ENCODE peak calls at places on chromosomes 4 and X, in six cellular contexts. Q, L, O, Y, G and M are unnamed samples.

GRCh38 chr4:174275101-174275500 is 8.4 kb downstream of the FBXO8 start:
- DNase-seq in L (no peak), Q (no peak), Y (no peak), G (no peak), O (no peak), M (no peak)

GRCh38 chrX:153338836-153339235 is 4.9 kb downstream of the ZNF275 start:
- DNase-seq in Y (no peak), Q (no peak), L (no peak), O (no peak), G (no peak), M (no peak)

GRCh38 chr4:1191621-1192020 is 19.2 kb upstream of the SPON2 start:
- DNase-seq in Y (no peak), L (no peak), Q (no peak), O (no peak), G (no peak), M (no peak)

GRCh38 chr4:146340798-146341197 is 126.5 kb downstream of the REELD1 start:
- DNase-seq in G (no peak), L (no peak), Q (peak), O (peak), Y (no peak), M (no peak)

GRCh38 chr4:86959588-86960500 is 25.0 kb downstream of the AFF1 start:
- DNase-seq in Q (peak), O (no peak), Y (no peak), L (no peak), G (no peak), M (no peak)

GRCh38 chrX:108267561-108267960 is 170.7 kb downstream of the COL4A6 start:
- DNase-seq in Q (no peak), L (no peak), Y (no peak), G (no peak), O (no peak), M (no peak)

GRCh38 chr4:93828332-93828829 is at the start of gene ATOH1:
- DNase-seq in G (peak), L (no peak), O (peak), Y (no peak), Q (peak), M (no peak)

GRCh38 chr4:149823770-149824221 is 8.2 kb upstream of the IQCM start:
- DNase-seq in Q (no peak), L (no peak), G (peak), O (no peak), Y (no peak), M (no peak)

GRCh38 chr4:5204781-5205180 is 153.5 kb downstream of the STK32B start:
- DNase-seq in Q (no peak), G (no peak), O (no peak), Y (no peak), L (no peak), M (no peak)

GRCh38 chr4:99506781-99507180 is 4.0 kb upstream of the C4orf17 start:
- DNase-seq in Y (no peak), L (no peak), O (no peak), Q (no peak), G (no peak), M (no peak)

GRCh38 chrX:43805579-43805978 is 76.7 kb downstream of the MAOB start:
- DNase-seq in Q (no peak), G (no peak), L (no peak), Y (no peak), O (no peak), M (no peak)

GRCh38 chrX:134753185-134754008 is 95.1 kb upstream of the PLAC1 start:
- DNase-seq in Q (no peak), Y (no peak), G (peak), L (no peak), O (no peak), M (no peak)
- TF ChIP-seq CTCF in Q (peak), Y (no peak), G (peak), L (no peak), O (no peak), M (no peak)

GRCh38 chr4:153542835-153543234 is 76.7 kb downstream of the TMEM131L start:
- DNase-seq in L (no peak), G (no peak), O (no peak), Q (no peak), Y (no peak), M (peak)
- TF ChIP-seq CTCF in L (peak), G (peak), O (peak), Q (no peak), Y (no peak), M (peak)

GRCh38 chr4:112280657-112281056 is 5.0 kb downstream of the TIFA start:
- DNase-seq in O (no peak), G (no peak), L (no peak), Y (no peak), Q (no peak), M (no peak)
- TF ChIP-seq CTCF in O (no peak), G (no peak), L (no peak), Y (no peak), Q (no peak), M (no peak)

GRCh38 chr4:20299515-20299914 is 47.8 kb downstream of the SLIT2 start:
- DNase-seq in L (no peak), O (peak), Q (no peak), G (peak), Y (no peak), M (no peak)
- TF ChIP-seq CTCF in L (no peak), O (peak), Q (peak), G (peak), Y (no peak), M (no peak)

GRCh38 chr4:132818091-132818490 is 331.0 kb upstream of the PCDH10 start:
- DNase-seq in G (no peak), O (no peak), Q (peak), Y (no peak), L (no peak), M (no peak)
- TF ChIP-seq CTCF in G (no peak), O (no peak), Q (no peak), Y (no peak), L (no peak), M (no peak)

GRCh38 chr4:123776267-123776666 is 379.7 kb downstream of the SPRY1 start:
- DNase-seq in Q (no peak), Y (no peak), L (no peak), G (no peak), O (peak), M (no peak)
- TF ChIP-seq CTCF in Q (no peak), Y (no peak), L (no peak), G (no peak), O (peak), M (no peak)